ENCODE peak calls at places on chromosome 20, in five cellular contexts. A, K, Z, O and Y are unnamed samples.

GRCh38 chr20:2691663-2692035 is 931 bp upstream of the EBF4 start:
- DNase-seq in A (no peak), K (no peak), Z (no peak), O (no peak), Y (no peak)

GRCh38 chr20:2688041-2688591 is 4.5 kb upstream of the EBF4 start:
- DNase-seq in A (peak), K (no peak), Z (peak), O (no peak), Y (peak)

GRCh38 chr20:53623127-53623453 is 29.5 kb upstream of the ZNF217 start:
- DNase-seq in A (no peak), K (no peak), Z (no peak), O (no peak), Y (no peak)

GRCh38 chr20:63169731-63170130 is 46.2 kb downstream of the YTHDF1 start:
- DNase-seq in A (no peak), K (no peak), Z (no peak), O (no peak), Y (no peak)

GRCh38 chr20:3420211-3420707 is 12.8 kb upstream of the DNAAF9 start:
- DNase-seq in A (peak), K (no peak), Z (peak), O (no peak), Y (no peak)

GRCh38 chr20:63737940-63738686 is 1.5 kb upstream of the SLC2A4RG start:
- DNase-seq in A (no peak), K (no peak), Z (peak), O (no peak), Y (peak)

GRCh38 chr20:7984192-7984591 is 35.4 kb downstream of the TMX4 start:
- DNase-seq in A (no peak), K (peak), Z (no peak), O (peak), Y (peak)

GRCh38 chr20:58793512-58794420 is 56.9 kb downstream of the GNAS-AS1 start:
- DNase-seq in A (no peak), K (no peak), Z (no peak), O (no peak), Y (no peak)

GRCh38 chr20:12700701-12701100 is 308.1 kb upstream of the SPTLC3 start:
- DNase-seq in A (no peak), K (no peak), Z (no peak), O (no peak), Y (peak)

GRCh38 chr20:4406627-4407026 is 315.1 kb upstream of the PRND start:
- DNase-seq in A (peak), K (no peak), Z (peak), O (no peak), Y (no peak)

GRCh38 chr20:32132911-32133549 is 23.5 kb downstream of the TM9SF4 start:
- DNase-seq in A (no peak), K (no peak), Z (no peak), O (no peak), Y (no peak)

GRCh38 chr20:49928411-49929141 is 7.6 kb upstream of the RNF114 start:
- DNase-seq in A (peak), K (peak), Z (peak), O (peak), Y (peak)

GRCh38 chr20:43983359-43983758 is 68.7 kb downstream of the TOX2 start:
- DNase-seq in A (no peak), K (no peak), Z (peak), O (no peak), Y (peak)

GRCh38 chr20:44319880-44320422 is 8.9 kb upstream of the FITM2 start:
- DNase-seq in A (peak), K (no peak), Z (no peak), O (no peak), Y (no peak)

GRCh38 chr20:57664476-57664875 is 44.2 kb upstream of the ZBP1 start:
- DNase-seq in A (no peak), K (no peak), Z (no peak), O (no peak), Y (no peak)

GRCh38 chr20:19885981-19886665 is 128.1 kb downstream of the RIN2 start:
- DNase-seq in A (peak), K (no peak), Z (peak), O (no peak), Y (peak)

GRCh38 chr20:31901615-31902014 is 31.2 kb downstream of the TTLL9 start:
- DNase-seq in A (no peak), K (no peak), Z (no peak), O (no peak), Y (peak)

GRCh38 chr20:1619861-1620444 is at the start of gene SIRPB1:
- DNase-seq in A (no peak), K (no peak), Z (peak), O (no peak), Y (no peak)

GRCh38 chr20:57650266-57650665 is 30.0 kb upstream of the ZBP1 start:
- DNase-seq in A (no peak), K (no peak), Z (no peak), O (no peak), Y (no peak)

GRCh38 chr20:58652606-58653303 is 1.7 kb downstream of the STX16 start:
- DNase-seq in A (peak), K (no peak), Z (no peak), O (no peak), Y (no peak)

GRCh38 chr20:44959082-44959895 is 908 bp downstream of the TOMM34 start:
- DNase-seq in A (peak), K (peak), Z (peak), O (no peak), Y (no peak)

GRCh38 chr20:51541189-51542032 is 1.1 kb downstream of the NFATC2 start:
- DNase-seq in A (peak), K (no peak), Z (peak), O (no peak), Y (no peak)

GRCh38 chr20:9594284-9594875 is 80.0 kb downstream of the LAMP5 start:
- DNase-seq in A (no peak), K (no peak), Z (no peak), O (no peak), Y (no peak)

GRCh38 chr20:18650224-18650623 is 62.4 kb downstream of the DTD1 start:
- DNase-seq in A (no peak), K (no peak), Z (no peak), O (no peak), Y (no peak)

GRCh38 chr20:18653736-18654447 is 66.0 kb downstream of the DTD1 start:
- DNase-seq in A (no peak), K (no peak), Z (no peak), O (no peak), Y (no peak)

GRCh38 chr20:18657575-18657974 is 69.7 kb downstream of the DTD1 start:
- DNase-seq in A (no peak), K (no peak), Z (no peak), O (no peak), Y (no peak)

DNA sequence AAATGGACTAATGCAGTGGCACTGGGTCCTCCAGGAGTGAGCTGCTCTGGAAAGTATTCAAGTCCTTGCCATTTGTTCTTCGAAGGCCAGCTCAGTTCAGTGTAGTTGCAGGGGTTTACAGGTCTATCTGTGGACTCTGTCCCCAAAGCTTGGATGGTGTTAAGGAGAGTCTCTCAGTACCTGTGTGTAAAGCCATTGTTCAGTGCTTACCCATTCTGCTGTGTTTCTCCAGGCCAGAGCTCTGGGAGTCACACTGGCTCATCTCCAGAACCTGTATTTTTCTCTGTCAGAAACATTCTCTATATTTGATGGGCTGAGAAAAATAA is 66.6 kb downstream of the DTD1 start:
- DNase-seq in A (no peak), K (no peak), Z (no peak), O (no peak), Y (no peak)
- H2BK12ac ChIP-seq in A (no peak), K (no peak), Z (no peak), O (no peak), Y (no peak)

GRCh38 chr20:46272389-46273047 is 35.8 kb downstream of the CDH22 start:
- DNase-seq in A (no peak), K (no peak), Z (no peak), O (no peak), Y (no peak)
- H2BK12ac ChIP-seq in A (no peak), K (no peak), Z (no peak), O (no peak), Y (no peak)

GRCh38 chr20:24720957-24721356 is 228.1 kb upstream of the CST7 start:
- DNase-seq in A (no peak), K (no peak), Z (no peak), O (no peak), Y (no peak)

GRCh38 chr20:24721891-24722530 is 227.1 kb upstream of the CST7 start:
- DNase-seq in A (no peak), K (no peak), Z (no peak), O (no peak), Y (no peak)

GRCh38 chr20:24718277-24718676 is 230.8 kb upstream of the CST7 start:
- DNase-seq in A (no peak), K (no peak), Z (no peak), O (no peak), Y (no peak)

GRCh38 chr20:24722586-24722985 is 226.5 kb upstream of the CST7 start:
- DNase-seq in A (no peak), K (no peak), Z (no peak), O (no peak), Y (no peak)

GRCh38 chr20:24718696-24719095 is 230.4 kb upstream of the CST7 start:
- DNase-seq in A (no peak), K (no peak), Z (no peak), O (no peak), Y (peak)
- H2BK12ac ChIP-seq in A (no peak), K (no peak), Z (no peak), O (no peak), Y (no peak)

GRCh38 chr20:62139636-62140035 is 3.6 kb downstream of the PSMA7 start:
- DNase-seq in A (no peak), K (no peak), Z (no peak), O (no peak), Y (no peak)

GRCh38 chr20:62138912-62139311 is 4.3 kb downstream of the PSMA7 start:
- DNase-seq in A (no peak), K (no peak), Z (no peak), O (no peak), Y (no peak)

GRCh38 chr20:62137092-62137384 is 6.2 kb downstream of the PSMA7 start:
- DNase-seq in A (no peak), K (no peak), Z (no peak), O (no peak), Y (no peak)

GRCh38 chr20:62137478-62138203 is 5.6 kb downstream of the PSMA7 start:
- DNase-seq in A (no peak), K (no peak), Z (no peak), O (no peak), Y (no peak)

DNA sequence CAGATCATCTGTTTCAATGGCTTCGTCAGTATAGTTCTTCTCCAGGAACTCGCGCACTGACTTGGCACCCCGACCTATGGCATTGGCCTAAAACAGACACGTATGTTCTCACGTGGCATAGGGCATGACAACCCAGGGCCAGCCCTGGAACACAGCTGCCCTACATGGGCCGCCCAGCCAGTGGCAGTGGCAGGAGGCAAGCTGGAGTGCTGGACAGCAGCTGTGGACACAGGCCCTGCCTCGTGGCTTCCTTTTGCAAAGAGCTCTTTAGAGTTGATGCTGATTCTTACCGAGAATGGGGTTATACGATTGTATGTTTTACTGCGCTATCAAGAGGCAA is 5.0 kb downstream of the PSMA7 start:
- DNase-seq in A (no peak), K (no peak), Z (no peak), O (no peak), Y (no peak)
- H2BK12ac ChIP-seq in A (no peak), K (no peak), Z (no peak), O (no peak), Y (no peak)

GRCh38 chr20:40680560-40680959 is 8.5 kb downstream of the MAFB start:
- DNase-seq in A (no peak), K (no peak), Z (no peak), O (no peak), Y (no peak)
- H2BK12ac ChIP-seq in A (no peak), K (no peak), Z (no peak), O (no peak), Y (no peak)

DNA sequence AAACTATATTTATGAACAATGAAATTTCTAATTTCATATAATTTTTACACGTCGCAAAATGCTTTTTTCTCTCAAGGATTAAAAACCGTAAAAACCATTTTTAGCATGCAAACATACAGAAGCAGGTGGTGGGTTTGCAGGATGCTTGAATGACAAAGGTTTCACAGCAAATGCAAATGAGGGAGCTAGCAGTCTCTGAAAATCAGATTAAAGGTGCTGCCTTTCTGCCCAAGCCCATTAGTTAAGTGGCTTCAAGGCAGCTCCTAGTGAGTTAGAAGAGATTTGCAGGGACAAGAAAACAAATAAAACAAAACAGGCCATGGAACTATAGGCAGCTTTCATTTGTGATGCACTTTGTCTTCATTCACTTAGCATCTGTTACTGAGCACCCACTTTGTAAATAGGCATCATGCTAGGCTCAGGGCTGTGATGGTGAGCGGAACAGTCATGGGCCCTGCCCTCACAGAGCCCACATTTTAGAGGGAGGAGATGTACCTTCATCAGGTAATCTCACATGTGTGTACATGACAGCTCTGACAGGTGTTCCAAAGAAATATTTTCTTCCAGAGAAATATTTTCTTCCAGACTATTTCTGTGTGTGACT is 29.5 kb downstream of the NAPB start:
- DNase-seq in A (no peak), K (no peak), Z (no peak), O (no peak), Y (no peak)
- H2BK12ac ChIP-seq in A (no peak), K (no peak), Z (no peak), O (no peak), Y (no peak)